ENCODE peak calls at places on chromosomes 2 and 18, in eight cellular contexts. O is HepG2, H is upper lobe of right lung, G is BJ, Y is transverse colon, B is brain microvascular endothelial cell, E is sigmoid colon, D is HFF-Myc. X is an unnamed sample.

GRCh38 chr18:79571221-79572092 is 108.1 kb upstream of the CTDP1 start:
- DNase-seq in H (peak; percentile 53), E (peak; percentile 53), D (no peak), Y (peak; percentile 3), B (no peak), O (no peak), G (no peak), X (no peak)

GRCh38 chr18:33854827-33855139 is 276.8 kb downstream of the ASXL3 start:
- DNase-seq in Y (no peak), O (no peak), E (no peak), B (no peak), H (no peak), D (no peak), G (no peak), X (no peak)

GRCh38 chr2:224039080-224039769 is at the start of gene SERPINE2:
- DNase-seq in Y (peak; percentile 47), D (peak; percentile 39), O (no peak), H (peak; percentile 67), E (peak; percentile 71), G (no peak), B (peak; percentile 37), X (peak; percentile 42)

GRCh38 chr2:45676088-45676487 is 24.6 kb downstream of the PRKCE start:
- DNase-seq in G (no peak), E (no peak), Y (no peak), B (no peak), D (no peak), H (no peak), O (no peak), X (no peak)

GRCh38 chr18:31610841-31611240 is 19.2 kb downstream of the TTR start:
- DNase-seq in D (no peak), E (no peak), O (peak; percentile 61), G (no peak), Y (peak; percentile 42), H (no peak), B (no peak), X (peak; percentile 6)

GRCh38 chr2:207123776-207124391 is 41.9 kb downstream of the KLF7 start:
- DNase-seq in E (no peak), B (no peak), H (no peak), D (no peak), O (no peak), G (no peak), Y (no peak), X (no peak)

GRCh38 chr2:216921057-216921456 is 61.2 kb upstream of the TNP1 start:
- DNase-seq in Y (no peak), B (no peak), E (no peak), H (no peak), O (no peak), D (no peak), G (no peak), X (no peak)

GRCh38 chr2:150126143-150126725 is 361.2 kb downstream of the RND3 start:
- DNase-seq in Y (no peak), H (no peak), E (no peak), G (no peak), O (no peak), D (no peak), B (peak; percentile 77), X (no peak)

GRCh38 chr2:189115126-189115525 is 64.4 kb downstream of the COL5A2 start:
- DNase-seq in E (no peak), G (no peak), B (no peak), O (no peak), H (no peak), Y (no peak), D (no peak), X (no peak)

GRCh38 chr18:67041334-67041733 is 437.4 kb upstream of the CDH19 start:
- DNase-seq in H (no peak), B (no peak), E (no peak), Y (no peak), O (no peak), D (no peak), G (no peak), X (no peak)

GRCh38 chr2:80303825-80304521 is 579 bp downstream of the LRRTM1 start:
- DNase-seq in G (no peak), D (no peak), Y (no peak), E (no peak), O (no peak), H (peak; percentile 60), B (no peak), X (peak; percentile 51)

GRCh38 chr2:186294489-186294888 is 191.6 kb upstream of the ZC3H15 start:
- DNase-seq in H (no peak), O (no peak), G (no peak), Y (no peak), D (no peak), E (no peak), B (no peak), X (no peak)

GRCh38 chr2:27304488-27305240 is 3.6 kb downstream of the UCN start:
- DNase-seq in Y (no peak), D (no peak), O (no peak), G (no peak), E (no peak), B (no peak), H (no peak), X (no peak)

GRCh38 chr2:169210917-169211316 is 141.6 kb downstream of the DHRS9 start:
- DNase-seq in Y (no peak), E (no peak), G (no peak), O (no peak), D (no peak), B (no peak), H (no peak), X (no peak)

GRCh38 chr2:69742170-69742952 is 427 bp downstream of the ANXA4 start:
- DNase-seq in E (peak; percentile 68), O (no peak), H (no peak), D (no peak), Y (no peak), G (no peak), B (no peak), X (no peak)

GRCh38 chr2:126661702-126662465 is 5.9 kb downstream of the GYPC start:
- DNase-seq in G (no peak), H (no peak), Y (no peak), B (no peak), O (no peak), E (no peak), D (no peak), X (no peak)

GRCh38 chr2:59998324-59998723 is 555.1 kb downstream of the BCL11A start:
- DNase-seq in O (no peak), E (no peak), B (no peak), G (no peak), H (no peak), Y (no peak), D (no peak), X (no peak)

GRCh38 chr2:174035117-174035516 is 69.9 kb upstream of the SP3 start:
- DNase-seq in E (peak; percentile 29), O (no peak), B (no peak), H (no peak), D (no peak), G (no peak), Y (no peak), X (no peak)

GRCh38 chr2:185643434-185643833 is 95.2 kb upstream of the FSIP2 start:
- DNase-seq in D (no peak), B (no peak), G (no peak), H (no peak), O (peak; percentile 36), Y (no peak), E (no peak), X (no peak)

GRCh38 chr2:145597011-145597410 is 1077.1 kb upstream of the ZEB2 start:
- DNase-seq in D (no peak), Y (no peak), H (no peak), E (no peak), B (peak; percentile 31), G (no peak), O (no peak), X (no peak)

GRCh38 chr2:176461098-176461497 is 191.9 kb downstream of the MTX2 start:
- DNase-seq in O (no peak), G (no peak), D (no peak), E (peak; percentile 67), Y (no peak), H (no peak), B (no peak), X (no peak)

GRCh38 chr2:10327896-10328666 is 25.4 kb downstream of the HPCAL1 start:
- DNase-seq in O (no peak), G (no peak), D (no peak), B (no peak), E (no peak), H (no peak), Y (peak; percentile 52), X (no peak)

GRCh38 chr2:204069804-204070203 is 133.2 kb downstream of the ICOS start:
- DNase-seq in E (no peak), G (no peak), O (no peak), D (no peak), H (no peak), Y (no peak), B (no peak), X (no peak)

GRCh38 chr2:236576053-236576452 is 6.4 kb downstream of the ACKR3 start:
- DNase-seq in B (no peak), H (no peak), E (peak; percentile 61), Y (no peak), O (no peak), D (no peak), G (no peak), X (no peak)
- H3K4me3 ChIP-seq in B (no peak overlapping the region), H (no peak overlapping the region), E (no peak overlapping the region), Y (no peak overlapping the region), O (no peak overlapping the region), D (no peak overlapping the region), G (no peak overlapping the region), X (no peak overlapping the region)

GRCh38 chr2:11467126-11467649 is 1.2 kb upstream of the E2F6 start:
- DNase-seq in B (no peak), G (no peak), Y (no peak), O (no peak), E (no peak), D (no peak), H (no peak), X (no peak)
- H3K4me3 ChIP-seq in B (no peak overlapping the region), G (no peak overlapping the region), Y (no peak overlapping the region), O (peak overlapping the region; percentile 71), E (no peak overlapping the region), D (no peak overlapping the region), H (no peak overlapping the region), X (no peak overlapping the region)

GRCh38 chr18:21997207-21998143 is 171.9 kb upstream of the GATA6 start:
- DNase-seq in E (no peak), B (peak; percentile 18), O (peak; percentile 48), Y (no peak), D (peak; percentile 15), H (no peak), G (peak; percentile 4), X (no peak)
- H3K4me3 ChIP-seq in E (no peak overlapping the region), B (no peak overlapping the region), O (no peak overlapping the region), Y (no peak overlapping the region), D (no peak overlapping the region), H (no peak overlapping the region), G (no peak overlapping the region), X (no peak overlapping the region)

GRCh38 chr2:74032909-74033261 is 48.2 kb downstream of the TET3 start:
- DNase-seq in Y (no peak), E (no peak), H (no peak), D (no peak), B (no peak), O (no peak), G (no peak), X (no peak)

GRCh38 chr2:74029719-74030397 is 45.1 kb downstream of the TET3 start:
- DNase-seq in E (no peak), Y (no peak), B (no peak), O (no peak), H (no peak), D (no peak), G (no peak), X (no peak)

GRCh38 chr2:74027496-74027895 is 42.8 kb downstream of the TET3 start:
- DNase-seq in E (no peak), D (no peak), O (no peak), B (no peak), G (no peak), H (no peak), Y (no peak), X (no peak)

GRCh38 chr2:74028290-74028689 is 43.6 kb downstream of the TET3 start:
- DNase-seq in G (no peak), H (no peak), O (no peak), E (no peak), B (no peak), D (no peak), Y (no peak), X (no peak)

GRCh38 chr2:74031203-74031602 is 46.5 kb downstream of the TET3 start:
- DNase-seq in H (no peak), B (no peak), Y (no peak), D (no peak), E (no peak), O (no peak), G (no peak), X (no peak)
- H3K4me3 ChIP-seq in H (no peak overlapping the region), B (no peak overlapping the region), Y (no peak overlapping the region), D (no peak overlapping the region), E (no peak overlapping the region), O (no peak overlapping the region), G (no peak overlapping the region), X (no peak overlapping the region)